ENCODE peak calls at places on chromosomes 2 and 18, in nine cellular contexts. One of them, this sample, is unnamed.
A peak's percentile ranks its signal among the peaks of the same experiment; 100 is the strongest.

GRCh38 chr2:232979871-232980461 is 33.1 kb downstream of the NGEF start:
- DNase-seq in stimulated activated CD8-positive, alpha-beta memory T cell treated with anti-CD3 and anti-CD28 coated beads, Interleukin-12 subunit alpha, Interleukin-12 subunit beta, amount 100 ng/mL, for 4 hours: no peak
- DNase-seq in M059J: peak; percentile 95
- DNase-seq in stimulated activated naive CD8-positive, alpha-beta T cell treated with anti-CD3 and anti-CD28 coated beads, Interleukin-15, amount 100 ng/mL, for 72 hours: no peak
- DNase-seq in SIG-M5: no peak
- DNase-seq in CD8-positive, alpha-beta memory T cell: no peak
- DNase-seq in HEK293T: no peak
- DNase-seq in naive thymus-derived CD8-positive, alpha-beta T cell: no peak
- DNase-seq in SHP77: no peak
- DNase-seq in this sample: no peak

GRCh38 chr2:239259603-239260298 is 141.1 kb downstream of the HDAC4 start:
- DNase-seq in stimulated activated CD8-positive, alpha-beta memory T cell treated with anti-CD3 and anti-CD28 coated beads, Interleukin-12 subunit alpha, Interleukin-12 subunit beta, amount 100 ng/mL, for 4 hours: no peak
- DNase-seq in M059J: no peak
- DNase-seq in stimulated activated naive CD8-positive, alpha-beta T cell treated with anti-CD3 and anti-CD28 coated beads, Interleukin-15, amount 100 ng/mL, for 72 hours: peak; percentile 49
- DNase-seq in SIG-M5: peak; percentile 44
- DNase-seq in CD8-positive, alpha-beta memory T cell: peak; percentile 38
- DNase-seq in HEK293T: no peak
- DNase-seq in naive thymus-derived CD8-positive, alpha-beta T cell: no peak
- DNase-seq in SHP77: no peak
- DNase-seq in this sample: no peak

GRCh38 chr2:85584857-85585780 is 888 bp downstream of the VAMP5 start:
- DNase-seq in stimulated activated CD8-positive, alpha-beta memory T cell treated with anti-CD3 and anti-CD28 coated beads, Interleukin-12 subunit alpha, Interleukin-12 subunit beta, amount 100 ng/mL, for 4 hours: peak; percentile 8
- DNase-seq in M059J: peak; percentile 95
- DNase-seq in stimulated activated naive CD8-positive, alpha-beta T cell treated with anti-CD3 and anti-CD28 coated beads, Interleukin-15, amount 100 ng/mL, for 72 hours: peak; percentile 26
- DNase-seq in SIG-M5: no peak
- DNase-seq in CD8-positive, alpha-beta memory T cell: no peak
- DNase-seq in HEK293T: no peak
- DNase-seq in naive thymus-derived CD8-positive, alpha-beta T cell: no peak
- DNase-seq in SHP77: no peak
- DNase-seq in this sample: no peak

GRCh38 chr2:105610444-105611327 is 134.0 kb upstream of the NCK2 start:
- DNase-seq in stimulated activated CD8-positive, alpha-beta memory T cell treated with anti-CD3 and anti-CD28 coated beads, Interleukin-12 subunit alpha, Interleukin-12 subunit beta, amount 100 ng/mL, for 4 hours: no peak
- DNase-seq in M059J: peak; percentile 14
- DNase-seq in stimulated activated naive CD8-positive, alpha-beta T cell treated with anti-CD3 and anti-CD28 coated beads, Interleukin-15, amount 100 ng/mL, for 72 hours: no peak
- DNase-seq in SIG-M5: no peak
- DNase-seq in CD8-positive, alpha-beta memory T cell: no peak
- DNase-seq in HEK293T: no peak
- DNase-seq in naive thymus-derived CD8-positive, alpha-beta T cell: no peak
- DNase-seq in SHP77: peak; percentile 30
- DNase-seq in this sample: no peak

GRCh38 chr2:170113168-170113567 is 64.8 kb upstream of the MYO3B start:
- DNase-seq in stimulated activated CD8-positive, alpha-beta memory T cell treated with anti-CD3 and anti-CD28 coated beads, Interleukin-12 subunit alpha, Interleukin-12 subunit beta, amount 100 ng/mL, for 4 hours: no peak
- DNase-seq in M059J: no peak
- DNase-seq in stimulated activated naive CD8-positive, alpha-beta T cell treated with anti-CD3 and anti-CD28 coated beads, Interleukin-15, amount 100 ng/mL, for 72 hours: no peak
- DNase-seq in SIG-M5: no peak
- DNase-seq in CD8-positive, alpha-beta memory T cell: no peak
- DNase-seq in HEK293T: no peak
- DNase-seq in naive thymus-derived CD8-positive, alpha-beta T cell: no peak
- DNase-seq in SHP77: peak; percentile 66
- DNase-seq in this sample: no peak

GRCh38 chr2:152097291-152098032 is 1.4 kb downstream of the CACNB4 start:
- DNase-seq in stimulated activated CD8-positive, alpha-beta memory T cell treated with anti-CD3 and anti-CD28 coated beads, Interleukin-12 subunit alpha, Interleukin-12 subunit beta, amount 100 ng/mL, for 4 hours: no peak
- DNase-seq in M059J: peak; percentile 43
- DNase-seq in stimulated activated naive CD8-positive, alpha-beta T cell treated with anti-CD3 and anti-CD28 coated beads, Interleukin-15, amount 100 ng/mL, for 72 hours: no peak
- DNase-seq in SIG-M5: no peak
- DNase-seq in CD8-positive, alpha-beta memory T cell: no peak
- DNase-seq in HEK293T: peak; percentile 16
- DNase-seq in naive thymus-derived CD8-positive, alpha-beta T cell: no peak
- DNase-seq in SHP77: no peak
- DNase-seq in this sample: no peak

GRCh38 chr2:139643139-139643538 is 862.9 kb upstream of the NXPH2 start:
- DNase-seq in stimulated activated CD8-positive, alpha-beta memory T cell treated with anti-CD3 and anti-CD28 coated beads, Interleukin-12 subunit alpha, Interleukin-12 subunit beta, amount 100 ng/mL, for 4 hours: no peak
- DNase-seq in M059J: no peak
- DNase-seq in stimulated activated naive CD8-positive, alpha-beta T cell treated with anti-CD3 and anti-CD28 coated beads, Interleukin-15, amount 100 ng/mL, for 72 hours: no peak
- DNase-seq in SIG-M5: no peak
- DNase-seq in CD8-positive, alpha-beta memory T cell: no peak
- DNase-seq in HEK293T: no peak
- DNase-seq in naive thymus-derived CD8-positive, alpha-beta T cell: no peak
- DNase-seq in SHP77: no peak
- DNase-seq in this sample: no peak

GRCh38 chr18:79246309-79247108 is 149.2 kb upstream of the NFATC1 start:
- DNase-seq in stimulated activated CD8-positive, alpha-beta memory T cell treated with anti-CD3 and anti-CD28 coated beads, Interleukin-12 subunit alpha, Interleukin-12 subunit beta, amount 100 ng/mL, for 4 hours: peak; percentile 59
- DNase-seq in M059J: peak; percentile 73
- DNase-seq in stimulated activated naive CD8-positive, alpha-beta T cell treated with anti-CD3 and anti-CD28 coated beads, Interleukin-15, amount 100 ng/mL, for 72 hours: peak; percentile 70
- DNase-seq in SIG-M5: no peak
- DNase-seq in CD8-positive, alpha-beta memory T cell: peak; percentile 41
- DNase-seq in HEK293T: peak; percentile 76
- DNase-seq in naive thymus-derived CD8-positive, alpha-beta T cell: peak; percentile 52
- DNase-seq in SHP77: peak; percentile 83
- DNase-seq in this sample: peak; percentile 78

This sample was measured in occipital lobe.